ENCODE peak calls at places on chromosomes 12 and 14, in seven cellular contexts. B is H1, L is HCT116, T is HepG2, A is GM12878, P is SK-N-SH, S is K562. D is an unnamed sample.

GRCh38 chr14:95327558-95328374 is 8.1 kb upstream of the CLMN start:
- DNase-seq in L (no peak), S (no peak), T (no peak), P (no peak), B (no peak), A (peak), D (no peak)

GRCh38 chr14:93303659-93304058 is 29.2 kb downstream of the BTBD7 start:
- DNase-seq in B (no peak), L (no peak), T (no peak), S (peak), A (no peak), P (no peak), D (no peak)

GRCh38 chr14:106115401-106115800 is 589.0 kb downstream of the TMEM121 start:
- DNase-seq in L (no peak), S (no peak), A (no peak), B (no peak), T (no peak), P (no peak), D (no peak)

GRCh38 chr14:90521121-90521929 is 124.5 kb downstream of the CALM1 start:
- DNase-seq in L (no peak), T (no peak), S (no peak), A (no peak), B (no peak), P (no peak), D (peak)

GRCh38 chr12:92290881-92291280 is 145.2 kb upstream of the BTG1 start:
- DNase-seq in A (no peak), T (no peak), L (no peak), B (no peak), P (no peak), S (no peak), D (no peak)

GRCh38 chr12:86137936-86138335 is 118.3 kb downstream of the MGAT4C start:
- DNase-seq in T (no peak), L (peak), B (no peak), A (no peak), S (no peak), P (no peak), D (no peak)

GRCh38 chr12:57229041-57229633 is 374 bp upstream of the SHMT2 start:
- DNase-seq in A (no peak), B (no peak), L (no peak), P (no peak), S (no peak), T (no peak), D (no peak)

GRCh38 chr12:126064028-126064427 is 998.8 kb downstream of the AACS start:
- DNase-seq in S (no peak), A (no peak), T (no peak), B (no peak), P (no peak), L (no peak), D (no peak)

GRCh38 chr14:50920482-50921225 is 23.6 kb downstream of the PYGL start:
- DNase-seq in T (peak), B (no peak), A (no peak), L (no peak), S (no peak), P (no peak), D (no peak)

GRCh38 chr12:52213541-52214420 is 19.3 kb upstream of the KRT7 start:
- DNase-seq in T (peak), B (peak), S (peak), A (no peak), L (peak), P (peak), D (peak)

GRCh38 chr12:10031318-10031717 is 836 bp downstream of the CLEC9A start:
- DNase-seq in A (no peak), P (no peak), S (peak), B (no peak), L (no peak), T (no peak), D (no peak)

GRCh38 chr12:57842342-57843294 is 3.9 kb downstream of the CTDSP2 start:
- DNase-seq in S (peak), T (no peak), P (no peak), L (no peak), B (no peak), A (no peak), D (no peak)

GRCh38 chr12:114777052-114777451 is 93.1 kb upstream of the TBX3 start:
- DNase-seq in S (no peak), L (no peak), P (no peak), B (no peak), T (no peak), A (no peak), D (no peak)

GRCh38 chr14:68084256-68084655 is 264.7 kb downstream of the RAD51B start:
- DNase-seq in A (no peak), S (peak), B (no peak), L (no peak), T (no peak), P (no peak), D (no peak)

GRCh38 chr12:110782068-110782467 is 39.4 kb upstream of the PPP1CC start:
- DNase-seq in S (peak), A (no peak), B (no peak), T (no peak), L (no peak), P (no peak), D (no peak)
- TF ChIP-seq JUND in S (no peak), A (no peak), B (no peak), T (no peak), L (no peak), P (no peak), D (no peak)

DNA sequence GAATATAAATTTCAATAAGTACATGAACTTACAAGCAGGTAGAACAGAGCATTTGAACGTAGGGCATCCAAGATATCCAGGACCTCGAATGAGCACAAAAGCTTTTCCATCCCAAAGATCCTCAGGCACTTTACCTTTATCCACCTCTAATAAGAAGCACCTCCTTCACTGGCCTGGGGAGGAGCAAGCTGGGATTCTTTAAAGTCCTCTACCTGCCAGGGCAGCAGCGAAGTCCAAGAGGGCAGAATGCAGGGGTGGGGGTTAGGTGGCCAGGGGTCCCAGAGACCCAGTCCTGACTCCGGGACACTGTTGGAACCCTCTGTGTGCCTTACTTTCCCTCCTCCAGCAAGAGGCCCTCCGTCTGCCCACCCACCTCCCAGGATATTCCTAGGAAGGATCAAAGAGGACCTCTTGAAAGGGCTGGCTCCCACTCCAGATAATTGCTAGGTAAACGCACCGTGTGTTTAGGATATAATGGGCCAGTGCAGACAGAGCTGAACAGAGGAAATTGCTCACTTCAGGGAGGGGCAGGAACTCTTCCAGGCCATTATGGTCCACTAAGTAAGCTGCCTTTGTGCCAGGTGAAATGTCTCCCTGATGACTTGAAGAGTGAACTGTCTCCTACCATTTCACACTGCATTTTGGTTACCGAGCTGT is 68.1 kb downstream of the TTC9 start:
- DNase-seq in B (no peak), L (no peak), S (no peak), T (peak), A (no peak), P (no peak), D (no peak)
- TF ChIP-seq JUND in B (no peak), L (no peak), S (no peak), T (no peak), A (no peak), P (no peak), D (no peak)

DNA sequence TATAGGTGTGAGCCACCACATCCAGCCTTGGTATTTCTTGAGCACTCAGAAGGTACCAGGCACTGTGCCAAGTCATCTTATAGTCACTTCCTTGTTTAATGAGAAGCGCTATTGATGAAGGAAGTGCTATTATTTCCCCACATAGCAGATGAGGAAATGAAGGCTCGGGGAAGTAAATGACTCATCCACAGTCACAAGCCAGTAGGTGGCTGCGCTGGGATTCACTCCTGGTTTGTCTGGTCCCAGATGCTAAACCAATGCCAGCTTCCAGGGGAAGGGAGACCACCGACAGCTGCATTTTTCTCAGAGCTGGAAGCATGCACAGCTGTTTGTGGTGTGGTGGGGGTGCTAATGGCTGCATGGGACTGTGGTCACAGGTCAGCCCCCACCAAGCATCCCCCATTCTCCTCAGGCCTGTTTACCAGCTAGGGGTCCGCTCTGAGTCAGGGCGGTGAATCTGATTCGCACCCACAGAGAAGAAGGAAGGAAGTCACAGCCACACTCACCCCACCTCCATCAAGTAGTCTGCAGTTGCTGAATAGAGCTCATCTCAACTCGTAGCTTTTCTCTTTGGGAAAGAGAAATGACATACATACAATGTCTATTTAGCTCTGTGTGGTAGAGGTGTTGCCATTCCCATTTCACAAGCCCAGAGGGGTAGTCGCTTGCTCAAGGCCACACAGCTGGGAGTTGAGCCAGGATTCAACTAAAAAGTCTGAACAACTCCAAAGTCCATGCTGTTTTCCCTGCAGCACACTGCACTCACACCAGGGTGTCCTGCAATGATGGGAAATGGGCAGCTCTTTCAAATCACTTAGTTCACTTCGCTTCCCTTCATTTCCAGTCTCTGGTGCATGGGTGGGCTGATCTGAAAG is 6.3 kb upstream of the LTBP2 start:
- DNase-seq in S (no peak), B (no peak), T (peak), L (peak), A (no peak), P (no peak), D (no peak)
- TF ChIP-seq JUND in S (peak), B (no peak), T (no peak), L (no peak), A (no peak), P (peak), D (no peak)

DNA sequence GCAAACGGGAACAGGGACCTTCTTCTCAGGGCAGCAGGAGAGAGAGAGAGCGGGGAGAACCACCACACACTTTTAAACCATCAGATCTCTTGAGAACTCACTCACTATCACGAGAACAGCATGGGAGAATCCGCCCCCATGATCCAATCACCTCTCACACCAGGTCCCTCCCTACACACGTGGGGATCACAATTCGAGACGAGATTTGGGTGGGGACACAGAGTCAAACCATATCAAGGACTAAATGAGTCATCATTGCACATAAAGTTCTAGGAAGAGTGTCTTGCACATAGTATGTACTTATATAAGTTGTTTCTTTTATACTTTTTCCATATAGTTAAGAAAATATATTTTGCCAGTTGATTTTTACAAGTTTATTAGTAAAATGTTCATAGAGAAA is 17.6 kb upstream of the NTN4 start:
- DNase-seq in P (no peak), L (no peak), B (no peak), T (no peak), A (no peak), S (peak), D (no peak)
- TF ChIP-seq JUND in P (no peak), L (no peak), B (no peak), T (no peak), A (no peak), S (no peak), D (no peak)

GRCh38 chr12:116058574-116058973 is 218.9 kb downstream of the MED13L start:
- DNase-seq in S (no peak), P (no peak), T (no peak), B (no peak), A (no peak), L (no peak), D (no peak)

GRCh38 chr12:116059901-116060300 is 217.6 kb downstream of the MED13L start:
- DNase-seq in P (no peak), L (no peak), S (no peak), B (no peak), T (peak), A (no peak), D (no peak)

GRCh38 chr12:116062698-116063097 is 214.8 kb downstream of the MED13L start:
- DNase-seq in S (no peak), A (no peak), T (no peak), P (no peak), B (no peak), L (no peak), D (no peak)

GRCh38 chr12:116057356-116057755 is 220.1 kb downstream of the MED13L start:
- DNase-seq in A (no peak), T (no peak), B (no peak), P (no peak), L (no peak), S (no peak), D (no peak)

GRCh38 chr12:116060765-116061164 is 216.7 kb downstream of the MED13L start:
- DNase-seq in B (no peak), T (no peak), A (peak), P (no peak), L (no peak), S (no peak), D (no peak)
- TF ChIP-seq JUND in B (no peak), T (no peak), A (no peak), P (no peak), L (no peak), S (no peak), D (no peak)

GRCh38 chr14:88793259-88793625 is 489 bp upstream of the EML5 start:
- DNase-seq in T (no peak), P (no peak), L (no peak), S (no peak), A (no peak), B (no peak), D (no peak)
- TF ChIP-seq JUND in T (no peak), P (no peak), L (no peak), S (no peak), A (no peak), B (no peak), D (no peak)

GRCh38 chr12:110108309-110109036 is 15.7 kb upstream of the IFT81 start:
- DNase-seq in P (no peak), L (no peak), S (no peak), A (no peak), T (no peak), B (no peak), D (no peak)
- TF ChIP-seq JUND in P (no peak), L (no peak), S (no peak), A (no peak), T (no peak), B (no peak), D (no peak)